ENCODE peak calls at places on chromosomes 7 and 10, in four cellular contexts. Y, X, G and D are unnamed samples.
A peak's percentile ranks its signal among the peaks of the same experiment; 100 is the strongest.

GRCh38 chr10:98313598-98313997 is 45.6 kb upstream of the LOXL4 start:
- DNase-seq in G (no peak), X (no peak), Y (no peak), D (no peak)

GRCh38 chr7:155916926-155917655 is 104.8 kb upstream of the SHH start:
- DNase-seq in Y (no peak), G (no peak), X (peak; percentile 21), D (no peak)

GRCh38 chr7:29607889-29608288 is 44.3 kb downstream of the PRR15 start:
- DNase-seq in Y (no peak), G (no peak), X (peak; percentile 78), D (no peak)

GRCh38 chr7:125357681-125358440 is 428.2 kb upstream of the POT1 start:
- DNase-seq in G (no peak), Y (no peak), X (peak; percentile 3), D (no peak)

GRCh38 chr10:34814228-34815173 is 595 bp downstream of the PARD3 start:
- DNase-seq in X (peak; percentile 43), G (peak; percentile 48), Y (no peak), D (peak; percentile 47)

GRCh38 chr10:132861116-132861691 is 75.3 kb upstream of the NKX6-2 start:
- DNase-seq in X (no peak), Y (no peak), G (no peak), D (no peak)

GRCh38 chr10:119197921-119198320 is 9.4 kb upstream of the GRK5 start:
- DNase-seq in Y (peak; percentile 61), G (no peak), X (peak; percentile 87), D (no peak)

GRCh38 chr10:20885678-20886077 is 11.4 kb downstream of the NEBL start:
- DNase-seq in X (peak; percentile 20), G (no peak), Y (no peak), D (no peak)

GRCh38 chr10:92239600-92240288 is 51.1 kb downstream of the CPEB3 start:
- DNase-seq in G (peak; percentile 54), X (peak; percentile 50), Y (peak; percentile 43), D (no peak)

GRCh38 chr10:74165530-74165901 is 14.5 kb downstream of the ADK start:
- DNase-seq in X (peak; percentile 33), G (no peak), Y (no peak), D (no peak)

GRCh38 chr10:111204880-111205279 is 128.1 kb downstream of the ADRA2A start:
- DNase-seq in X (no peak), G (no peak), Y (no peak), D (no peak)

GRCh38 chr7:116588225-116588624 is 63.4 kb downstream of the CAV1 start:
- DNase-seq in X (peak; percentile 92), Y (peak; percentile 51), G (no peak), D (no peak)

GRCh38 chr7:138669364-138669763 is 31.8 kb downstream of the SVOPL start:
- DNase-seq in Y (no peak), G (no peak), X (no peak), D (no peak)

GRCh38 chr10:51342381-51342780 is 268.1 kb downstream of the PRKG1 start:
- DNase-seq in Y (no peak), X (peak; percentile 3), G (no peak), D (no peak)

GRCh38 chr7:4045450-4045849 is 636.6 kb upstream of the FOXK1 start:
- DNase-seq in G (no peak), X (no peak), Y (no peak), D (no peak)

GRCh38 chr7:8177109-8177933 is 84.6 kb downstream of the ICA1 start:
- DNase-seq in G (no peak), Y (peak; percentile 77), X (no peak), D (no peak)

GRCh38 chr10:116561026-116561425 is 15.3 kb downstream of the PNLIP start:
- DNase-seq in X (no peak), G (no peak), Y (no peak), D (no peak)

GRCh38 chr10:43680035-43680434 is 31.4 kb upstream of the ZNF32 start:
- DNase-seq in G (no peak), Y (no peak), X (peak; percentile 63), D (no peak)

GRCh38 chr7:79227035-79227434 is 226.4 kb downstream of the MAGI2 start:
- DNase-seq in Y (no peak), X (peak; percentile 34), G (no peak), D (no peak)

GRCh38 chr7:131076711-131077170 is 250.9 kb upstream of the MKLN1 start:
- DNase-seq in X (peak; percentile 65), G (no peak), Y (no peak), D (no peak)

GRCh38 chr7:36863901-36864701 is 139.8 kb upstream of the AOAH start:
- DNase-seq in X (peak; percentile 55), G (no peak), Y (no peak), D (no peak)

GRCh38 chr10:44386546-44387052 is 1.7 kb upstream of the CXCL12 start:
- DNase-seq in G (peak; percentile 74), Y (peak; percentile 18), X (peak; percentile 61), D (peak; percentile 73)

GRCh38 chr10:5613481-5613880 is 52.9 kb downstream of the ASB13 start:
- DNase-seq in Y (no peak), X (no peak), G (no peak), D (no peak)

GRCh38 chr10:78255214-78255613 is 221.6 kb downstream of the RPS24 start:
- DNase-seq in Y (no peak), X (peak; percentile 17), G (no peak), D (no peak)

GRCh38 chr7:134618756-134619530 is 27.7 kb upstream of the BPGM start:
- DNase-seq in Y (no peak), G (no peak), X (peak; percentile 71), D (no peak)

GRCh38 chr10:90579602-90580242 is 278.1 kb downstream of the HTR7 start:
- DNase-seq in X (peak; percentile 69), Y (no peak), G (no peak), D (no peak)

GRCh38 chr7:17936321-17936720 is 4.0 kb downstream of the SNX13 start:
- DNase-seq in X (no peak), Y (no peak), G (no peak), D (no peak)

GRCh38 chr7:17934094-17934493 is 6.2 kb downstream of the SNX13 start:
- DNase-seq in Y (peak; percentile 35), X (peak; percentile 10), G (no peak), D (no peak)

GRCh38 chr7:17937506-17938115 is 2.7 kb downstream of the SNX13 start:
- DNase-seq in Y (no peak), X (peak; percentile 27), G (no peak), D (no peak)

GRCh38 chr7:17932770-17933169 is 7.5 kb downstream of the SNX13 start:
- DNase-seq in Y (no peak), X (peak; percentile 13), G (no peak), D (no peak)

GRCh38 chr7:17934612-17935247 is 5.6 kb downstream of the SNX13 start:
- DNase-seq in G (no peak), Y (no peak), X (no peak), D (no peak)
- H3K4me1 ChIP-seq in G (peaks cover 74% of the 10 kb centered on the region), Y (peaks cover 45% of the 10 kb centered on the region), X (no peaks in the 10 kb centered on the region), D (peaks cover 41% of the 10 kb centered on the region)

GRCh38 chr10:31595992-31596391 is 277.0 kb downstream of the ZEB1 start:
- DNase-seq in X (no peak), G (no peak), Y (no peak), D (no peak)
- H3K4me3 ChIP-seq in X (no peak overlapping the region), G (no peak overlapping the region), Y (no peak overlapping the region), D (no peak overlapping the region)

GRCh38 chr7:1423266-1423811 is 35.9 kb downstream of the MICALL2 start:
- DNase-seq in G (no peak), Y (no peak), X (no peak), D (no peak)

GRCh38 chr7:1427064-1427657 is 32.1 kb downstream of the MICALL2 start:
- DNase-seq in Y (no peak), G (no peak), X (no peak), D (no peak)

GRCh38 chr7:1426474-1426873 is 32.8 kb downstream of the MICALL2 start:
- DNase-seq in X (no peak), G (no peak), Y (no peak), D (no peak)

GRCh38 chr7:1424041-1424440 is 35.2 kb downstream of the MICALL2 start:
- DNase-seq in G (no peak), Y (no peak), X (no peak), D (no peak)

GRCh38 chr7:1425292-1426136 is 33.8 kb downstream of the MICALL2 start:
- DNase-seq in Y (no peak), X (no peak), G (no peak), D (no peak)
- H3K4me1 ChIP-seq in Y (no peaks in the 10 kb centered on the region), X (no peaks in the 10 kb centered on the region), G (no peaks in the 10 kb centered on the region), D (no peaks in the 10 kb centered on the region)

GRCh38 chr10:101042667-101043355 is 11.8 kb downstream of the SFXN3 start:
- DNase-seq in X (peak; percentile 93), Y (peak; percentile 90), G (peak; percentile 97), D (peak; percentile 99)

GRCh38 chr10:101041252-101041761 is 10.3 kb downstream of the SFXN3 start:
- DNase-seq in Y (peak; percentile 85), G (peak; percentile 79), X (peak; percentile 82), D (peak; percentile 85)

GRCh38 chr10:101043356-101043707 is 12.3 kb downstream of the SFXN3 start:
- DNase-seq in X (no peak), Y (no peak), G (no peak), D (no peak)

GRCh38 chr10:101040851-101041250 is 9.8 kb downstream of the SFXN3 start:
- DNase-seq in G (no peak), Y (no peak), X (no peak), D (no peak)

GRCh38 chr10:101042118-101042517 is 11.1 kb downstream of the SFXN3 start:
- DNase-seq in Y (no peak), G (no peak), X (no peak), D (no peak)
- H3K4me3 ChIP-seq in Y (peak overlapping the region; percentile 87), G (peak overlapping the region; percentile 71), X (peak overlapping the region; percentile 16), D (no peak overlapping the region)

GRCh38 chr10:80496555-80497172 is 41.0 kb upstream of the SH2D4B start:
- DNase-seq in G (no peak), Y (no peak), X (no peak), D (no peak)

GRCh38 chr10:80498039-80498832 is 39.5 kb upstream of the SH2D4B start:
- DNase-seq in Y (no peak), G (no peak), X (no peak), D (no peak)

GRCh38 chr10:80500572-80501380 is 36.9 kb upstream of the SH2D4B start:
- DNase-seq in Y (no peak), G (peak; percentile 40), X (no peak), D (no peak)

GRCh38 chr10:80498833-80499671 is 38.6 kb upstream of the SH2D4B start:
- DNase-seq in G (peak; percentile 94), Y (peak; percentile 61), X (peak; percentile 97), D (peak; percentile 94)

DNA sequence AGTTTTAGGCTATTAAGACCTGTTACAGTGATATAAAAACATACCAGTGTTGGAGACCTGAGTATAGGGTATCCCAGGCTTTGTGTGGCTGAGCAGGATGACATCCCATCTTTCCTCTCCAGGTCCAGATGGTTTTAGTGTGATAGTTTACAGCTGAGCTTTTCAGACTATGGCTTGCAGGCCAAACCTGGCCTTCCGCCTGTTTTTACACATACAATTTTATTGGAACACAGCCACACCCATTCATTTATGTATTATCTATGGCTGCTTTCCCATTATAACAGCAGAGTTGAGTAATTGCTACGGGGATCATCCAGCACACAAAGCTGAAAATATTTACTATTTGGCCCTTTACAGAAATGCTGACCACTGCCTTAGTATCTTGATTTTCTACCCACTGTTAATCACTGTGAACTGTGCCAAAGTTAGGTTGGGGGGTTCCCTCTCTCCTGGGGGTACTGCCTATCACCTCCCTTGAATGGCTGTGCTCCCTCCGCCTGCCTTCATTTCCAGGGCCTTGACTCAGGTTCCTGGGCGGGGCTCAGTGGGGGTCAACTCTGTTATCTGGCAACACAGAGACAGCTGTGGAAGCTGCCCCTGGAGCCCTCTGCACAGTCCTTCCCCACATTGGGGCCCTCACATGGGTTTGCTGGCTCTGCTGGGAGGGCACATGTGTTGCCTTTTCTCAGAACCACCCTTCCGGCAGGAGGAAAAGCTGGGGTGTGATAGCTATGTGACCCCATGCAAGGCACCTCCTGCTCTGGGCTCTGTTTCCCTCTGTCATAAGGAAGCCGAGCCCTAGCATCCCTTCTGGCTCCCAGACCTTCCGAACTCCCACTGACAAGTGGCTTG is 40.3 kb upstream of the SH2D4B start:
- DNase-seq in G (peak; percentile 39), X (peak; percentile 80), Y (peak; percentile 75), D (no peak)
- H3K4me1 ChIP-seq in G (peaks cover 50% of the 10 kb centered on the region), X (peaks cover 31% of the 10 kb centered on the region), Y (peaks cover 95% of the 10 kb centered on the region), D (peaks cover 65% of the 10 kb centered on the region)